ENCODE peak calls at places on chromosomes 12 and 14, in five cellular contexts. M, C, O, D and Z are unnamed samples.

GRCh38 chr14:99191663-99192621 is 80.1 kb downstream of the BCL11B start:
- DNase-seq in M (peak; percentile 45), D (no peak), O (no peak), C (peak; percentile 16), Z (peak; percentile 52)

GRCh38 chr12:105025890-105026289 is 39.8 kb downstream of the NOPCHAP1 start:
- DNase-seq in C (no peak), M (no peak), O (no peak), D (no peak), Z (peak; percentile 24)

GRCh38 chr12:115541891-115542361 is 735.6 kb downstream of the MED13L start:
- DNase-seq in O (no peak), D (no peak), M (no peak), C (no peak), Z (no peak)

GRCh38 chr14:100654814-100655795 is 67.9 kb upstream of the BEGAIN start:
- DNase-seq in O (peak; percentile 37), M (peak; percentile 35), D (peak; percentile 55), C (peak; percentile 60), Z (peak; percentile 56)

GRCh38 chr12:127311695-127312364 is 955.1 kb upstream of the TMEM132C start:
- DNase-seq in D (no peak), C (no peak), M (no peak), O (no peak), Z (no peak)

GRCh38 chr12:121949643-121950397 is 31.4 kb downstream of the CFAP251 start:
- DNase-seq in O (no peak), D (no peak), M (peak; percentile 24), C (no peak), Z (no peak)

GRCh38 chr14:93044601-93045000 is 71.1 kb downstream of the ITPK1 start:
- DNase-seq in O (no peak), C (no peak), D (no peak), M (no peak), Z (no peak)

GRCh38 chr14:58864751-58865519 is 227.2 kb downstream of the DACT1 start:
- DNase-seq in D (no peak), O (no peak), C (no peak), M (no peak), Z (no peak)

GRCh38 chr12:106498056-106498455 is 84.7 kb upstream of the RFX4 start:
- DNase-seq in C (no peak), O (no peak), M (no peak), D (no peak), Z (no peak)

GRCh38 chr12:62292761-62293446 is 32.7 kb downstream of the USP15 start:
- DNase-seq in C (no peak), D (no peak), O (no peak), M (no peak), Z (no peak)

GRCh38 chr14:23441076-23441475 is 5.6 kb upstream of the MYH7 start:
- DNase-seq in D (no peak), O (no peak), M (no peak), C (no peak), Z (no peak)

GRCh38 chr14:71690478-71690877 is 241.8 kb upstream of the RGS6 start:
- DNase-seq in M (no peak), C (no peak), D (no peak), O (no peak), Z (no peak)

GRCh38 chr12:71223139-71223538 is 65.3 kb upstream of the TSPAN8 start:
- DNase-seq in O (no peak), D (no peak), M (no peak), C (no peak), Z (no peak)

GRCh38 chr12:130419116-130419515 is 81.4 kb downstream of the PIWIL1 start:
- DNase-seq in O (no peak), C (no peak), M (no peak), D (no peak), Z (no peak)

GRCh38 chr12:52361553-52361952 is 5.7 kb downstream of the KRT85 start:
- DNase-seq in O (no peak), C (no peak), M (no peak), D (no peak), Z (no peak)

GRCh38 chr12:10618338-10618987 is 5.1 kb upstream of the MAGOHB start:
- DNase-seq in O (no peak), C (no peak), M (peak; percentile 86), D (no peak), Z (no peak)

GRCh38 chr14:34498684-34499412 is 36.8 kb upstream of the SPTSSA start:
- DNase-seq in D (no peak), M (peak; percentile 50), C (no peak), O (no peak), Z (peak; percentile 53)

GRCh38 chr14:96261053-96261452 is 5.0 kb downstream of the BDKRB1 start:
- DNase-seq in O (no peak), M (no peak), D (no peak), C (no peak), Z (no peak)

GRCh38 chr12:95258146-95258545 is 40.5 kb downstream of the VEZT start:
- DNase-seq in M (no peak), D (no peak), C (no peak), O (no peak), Z (no peak)

GRCh38 chr14:72430457-72430856 is 463.4 kb downstream of the DPF3 start:
- DNase-seq in D (no peak), M (no peak), O (no peak), C (no peak), Z (no peak)

GRCh38 chr12:52083638-52083996 is 4.1 kb downstream of the SMIM41 start:
- DNase-seq in O (no peak), M (no peak), C (no peak), D (no peak), Z (no peak)

GRCh38 chr14:88430976-88431375 is 45.5 kb downstream of the SPATA7 start:
- DNase-seq in C (no peak), D (no peak), O (no peak), M (no peak), Z (no peak)

GRCh38 chr12:88309546-88309945 is 167.4 kb downstream of the TMTC3 start:
- DNase-seq in C (no peak), D (no peak), M (no peak), O (no peak), Z (no peak)

GRCh38 chr12:65464930-65465329 is 186.4 kb downstream of the MSRB3 start:
- DNase-seq in D (no peak), O (no peak), M (peak; percentile 26), C (no peak), Z (peak; percentile 8)

GRCh38 chr14:64806202-64806861 is 73.4 kb downstream of the SPTB start:
- DNase-seq in M (peak; percentile 64), C (no peak), D (no peak), O (no peak), Z (no peak)

GRCh38 chr12:10140001-10140400 is 10.0 kb upstream of the CLEC7A start:
- DNase-seq in O (peak; percentile 36), M (peak; percentile 58), C (peak; percentile 54), D (no peak), Z (no peak)

GRCh38 chr14:72558721-72559120 is 335.2 kb downstream of the DPF3 start:
- DNase-seq in M (no peak), C (no peak), D (no peak), O (no peak), Z (no peak)

GRCh38 chr12:7221486-7221885 is 32.0 kb downstream of the PEX5 start:
- DNase-seq in C (no peak), O (no peak), D (no peak), M (no peak), Z (no peak)